ENCODE peak calls at places on chromosomes 16 and 17, in eight cellular contexts. One of them, this sample, is unnamed. For H3K9me3, the result is how much of the 10 kb centered on the place peaks cover.

GRCh38 chr16:22634913-22635312 is 124.2 kb downstream of the NPIPB5 start:
- DNase-seq in tibial artery: no peak
- DNase-seq in stomach: no peak
- DNase-seq in mammary epithelial cell: no peak
- DNase-seq in CD4-positive, alpha-beta memory T cell: no peak
- DNase-seq in A673: no peak
- DNase-seq in uterus: no peak
- DNase-seq in cardiac muscle cell: no peak
- DNase-seq in this sample: no peak

GRCh38 chr16:72664122-72664479 is 383.8 kb downstream of the ZFHX3 start:
- DNase-seq in tibial artery: no peak
- DNase-seq in stomach: no peak
- DNase-seq in mammary epithelial cell: no peak
- DNase-seq in CD4-positive, alpha-beta memory T cell: no peak
- DNase-seq in A673: no peak
- DNase-seq in uterus: no peak
- DNase-seq in cardiac muscle cell: no peak
- DNase-seq in this sample: no peak

GRCh38 chr17:20916383-20916782 is 126.4 kb downstream of the USP22 start:
- DNase-seq in tibial artery: no peak
- DNase-seq in stomach: no peak
- DNase-seq in mammary epithelial cell: peak
- DNase-seq in CD4-positive, alpha-beta memory T cell: no peak
- DNase-seq in A673: no peak
- DNase-seq in uterus: no peak
- DNase-seq in cardiac muscle cell: no peak
- DNase-seq in this sample: no peak

GRCh38 chr16:69476920-69477418 is 52.5 kb downstream of the CYB5B start:
- DNase-seq in tibial artery: no peak
- DNase-seq in stomach: no peak
- DNase-seq in mammary epithelial cell: peak
- DNase-seq in CD4-positive, alpha-beta memory T cell: no peak
- DNase-seq in A673: peak
- DNase-seq in uterus: no peak
- DNase-seq in cardiac muscle cell: no peak
- DNase-seq in this sample: no peak

GRCh38 chr17:9173386-9173983 is 152.2 kb downstream of the NTN1 start:
- DNase-seq in tibial artery: peak
- DNase-seq in stomach: no peak
- DNase-seq in mammary epithelial cell: no peak
- DNase-seq in CD4-positive, alpha-beta memory T cell: no peak
- DNase-seq in A673: no peak
- DNase-seq in uterus: no peak
- DNase-seq in cardiac muscle cell: no peak
- DNase-seq in this sample: no peak

GRCh38 chr17:50047488-50048126 is 8.3 kb upstream of the ITGA3 start:
- DNase-seq in tibial artery: peak
- DNase-seq in stomach: no peak
- DNase-seq in mammary epithelial cell: peak
- DNase-seq in CD4-positive, alpha-beta memory T cell: no peak
- DNase-seq in A673: peak
- DNase-seq in uterus: no peak
- DNase-seq in cardiac muscle cell: no peak
- DNase-seq in this sample: no peak

GRCh38 chr16:30482366-30482765 is 9.8 kb downstream of the ITGAL start:
- DNase-seq in tibial artery: no peak
- DNase-seq in stomach: no peak
- DNase-seq in mammary epithelial cell: no peak
- DNase-seq in CD4-positive, alpha-beta memory T cell: peak
- DNase-seq in A673: no peak
- DNase-seq in uterus: no peak
- DNase-seq in cardiac muscle cell: no peak
- DNase-seq in this sample: no peak

GRCh38 chr17:37368577-37368976 is 7.2 kb upstream of the C17orf78 start:
- DNase-seq in tibial artery: no peak
- DNase-seq in stomach: no peak
- DNase-seq in mammary epithelial cell: peak
- DNase-seq in CD4-positive, alpha-beta memory T cell: no peak
- DNase-seq in A673: no peak
- DNase-seq in uterus: no peak
- DNase-seq in cardiac muscle cell: no peak
- DNase-seq in this sample: no peak

GRCh38 chr16:29807426-29808218 is 1.3 kb downstream of the MAZ start:
- DNase-seq in tibial artery: peak
- DNase-seq in stomach: peak
- DNase-seq in mammary epithelial cell: peak
- DNase-seq in CD4-positive, alpha-beta memory T cell: peak
- DNase-seq in A673: peak
- DNase-seq in uterus: peak
- DNase-seq in cardiac muscle cell: peak
- DNase-seq in this sample: peak

GRCh38 chr16:30472328-30472942 is at the start of gene ITGAL:
- DNase-seq in tibial artery: no peak
- DNase-seq in stomach: peak
- DNase-seq in mammary epithelial cell: no peak
- DNase-seq in CD4-positive, alpha-beta memory T cell: peak
- DNase-seq in A673: no peak
- DNase-seq in uterus: no peak
- DNase-seq in cardiac muscle cell: no peak
- DNase-seq in this sample: peak

GRCh38 chr16:8675183-8676159 is 1.1 kb downstream of the ABAT start:
- DNase-seq in tibial artery: no peak
- DNase-seq in stomach: no peak
- DNase-seq in mammary epithelial cell: no peak
- DNase-seq in CD4-positive, alpha-beta memory T cell: peak
- DNase-seq in A673: peak
- DNase-seq in uterus: no peak
- DNase-seq in cardiac muscle cell: no peak
- DNase-seq in this sample: no peak

GRCh38 chr17:65268832-65269231 is 131.7 kb downstream of the RGS9 start:
- DNase-seq in tibial artery: no peak
- DNase-seq in stomach: no peak
- DNase-seq in mammary epithelial cell: no peak
- DNase-seq in CD4-positive, alpha-beta memory T cell: no peak
- DNase-seq in A673: no peak
- DNase-seq in uterus: no peak
- DNase-seq in cardiac muscle cell: no peak
- DNase-seq in this sample: no peak

GRCh38 chr16:6274366-6274765 is 1058.3 kb upstream of the RBFOX1 start:
- DNase-seq in tibial artery: no peak
- DNase-seq in stomach: no peak
- DNase-seq in mammary epithelial cell: no peak
- DNase-seq in CD4-positive, alpha-beta memory T cell: no peak
- DNase-seq in A673: peak
- DNase-seq in uterus: no peak
- DNase-seq in cardiac muscle cell: no peak
- DNase-seq in this sample: no peak

GRCh38 chr16:6279261-6279660 is 1053.4 kb upstream of the RBFOX1 start:
- DNase-seq in tibial artery: no peak
- DNase-seq in stomach: no peak
- DNase-seq in mammary epithelial cell: no peak
- DNase-seq in CD4-positive, alpha-beta memory T cell: no peak
- DNase-seq in A673: no peak
- DNase-seq in uterus: no peak
- DNase-seq in cardiac muscle cell: no peak
- DNase-seq in this sample: no peak

GRCh38 chr16:6280055-6280454 is 1052.6 kb upstream of the RBFOX1 start:
- DNase-seq in tibial artery: no peak
- DNase-seq in stomach: no peak
- DNase-seq in mammary epithelial cell: no peak
- DNase-seq in CD4-positive, alpha-beta memory T cell: no peak
- DNase-seq in A673: no peak
- DNase-seq in uterus: no peak
- DNase-seq in cardiac muscle cell: no peak
- DNase-seq in this sample: no peak
- H3K9me3 ChIP-seq in tibial artery: under half
- H3K9me3 ChIP-seq in stomach: under half
- H3K9me3 ChIP-seq in mammary epithelial cell: under half
- H3K9me3 ChIP-seq in CD4-positive, alpha-beta memory T cell: under half
- H3K9me3 ChIP-seq in A673: under half
- H3K9me3 ChIP-seq in uterus: under half
- H3K9me3 ChIP-seq in cardiac muscle cell: under half
- H3K9me3 ChIP-seq in this sample: under half

GRCh38 chr17:35169964-35170363 is 22.3 kb downstream of the UNC45B start:
- DNase-seq in tibial artery: no peak
- DNase-seq in stomach: no peak
- DNase-seq in mammary epithelial cell: no peak
- DNase-seq in CD4-positive, alpha-beta memory T cell: no peak
- DNase-seq in A673: no peak
- DNase-seq in uterus: no peak
- DNase-seq in cardiac muscle cell: no peak
- DNase-seq in this sample: no peak

GRCh38 chr17:35170968-35171771 is 23.0 kb downstream of the SLC35G3 start:
- DNase-seq in tibial artery: peak
- DNase-seq in stomach: no peak
- DNase-seq in mammary epithelial cell: peak
- DNase-seq in CD4-positive, alpha-beta memory T cell: peak
- DNase-seq in A673: peak
- DNase-seq in uterus: no peak
- DNase-seq in cardiac muscle cell: no peak
- DNase-seq in this sample: no peak

GRCh38 chr17:35174835-35175334 is 19.3 kb downstream of the SLC35G3 start:
- DNase-seq in tibial artery: no peak
- DNase-seq in stomach: no peak
- DNase-seq in mammary epithelial cell: no peak
- DNase-seq in CD4-positive, alpha-beta memory T cell: no peak
- DNase-seq in A673: no peak
- DNase-seq in uterus: no peak
- DNase-seq in cardiac muscle cell: no peak
- DNase-seq in this sample: no peak

GRCh38 chr17:35175638-35176415 is 18.4 kb downstream of the SLC35G3 start:
- DNase-seq in tibial artery: no peak
- DNase-seq in stomach: no peak
- DNase-seq in mammary epithelial cell: no peak
- DNase-seq in CD4-positive, alpha-beta memory T cell: no peak
- DNase-seq in A673: no peak
- DNase-seq in uterus: no peak
- DNase-seq in cardiac muscle cell: no peak
- DNase-seq in this sample: no peak

DNA sequence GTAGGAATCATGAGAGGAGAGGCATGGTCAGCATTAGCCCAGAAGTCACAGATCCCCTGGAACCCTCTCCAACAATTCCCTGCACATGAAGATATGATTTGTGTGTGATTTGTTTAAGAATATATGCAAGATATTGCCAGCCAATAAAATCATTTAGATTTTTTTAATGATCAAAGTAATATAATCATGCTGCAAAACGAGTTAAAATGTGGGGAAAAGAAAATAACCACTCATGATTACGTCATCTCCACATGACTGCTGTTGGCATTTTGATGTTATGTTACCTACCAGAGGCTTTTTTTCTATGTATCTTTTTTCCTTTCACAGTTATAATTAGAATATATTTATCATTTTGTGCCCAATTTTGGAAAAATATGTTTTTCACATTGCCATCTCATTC is 22.4 kb downstream of the SLC35G3 start:
- DNase-seq in tibial artery: no peak
- DNase-seq in stomach: no peak
- DNase-seq in mammary epithelial cell: peak
- DNase-seq in CD4-positive, alpha-beta memory T cell: peak
- DNase-seq in A673: no peak
- DNase-seq in uterus: no peak
- DNase-seq in cardiac muscle cell: no peak
- DNase-seq in this sample: no peak
- H3K27ac ChIP-seq in tibial artery: no peak
- H3K27ac ChIP-seq in stomach: no peak
- H3K27ac ChIP-seq in mammary epithelial cell: no peak
- H3K27ac ChIP-seq in CD4-positive, alpha-beta memory T cell: no peak
- H3K27ac ChIP-seq in A673: no peak
- H3K27ac ChIP-seq in uterus: no peak
- H3K27ac ChIP-seq in cardiac muscle cell: no peak
- H3K27ac ChIP-seq in this sample: no peak

DNA sequence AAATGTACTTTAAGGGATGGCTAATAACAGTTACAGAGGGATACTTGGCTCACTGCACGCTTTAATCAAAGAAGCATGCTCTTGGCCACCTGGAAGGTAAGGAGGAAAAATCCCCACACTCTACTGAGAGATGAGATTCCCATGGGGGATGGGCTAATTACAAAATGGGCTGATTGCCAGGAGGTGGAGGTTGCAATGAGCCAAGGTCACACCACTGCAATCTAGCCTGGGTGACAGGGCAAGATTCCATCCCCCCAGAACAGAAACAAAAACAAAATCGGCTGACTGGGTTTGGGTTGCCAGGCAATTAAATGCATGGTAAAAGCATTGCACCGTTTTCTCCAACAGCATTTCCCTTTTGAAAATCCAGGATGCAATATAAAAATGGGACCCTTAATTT is 18.0 kb downstream of the N4BP1 start:
- DNase-seq in tibial artery: no peak
- DNase-seq in stomach: no peak
- DNase-seq in mammary epithelial cell: no peak
- DNase-seq in CD4-positive, alpha-beta memory T cell: no peak
- DNase-seq in A673: no peak
- DNase-seq in uterus: no peak
- DNase-seq in cardiac muscle cell: no peak
- DNase-seq in this sample: no peak
- H3K9me3 ChIP-seq in tibial artery: under half
- H3K9me3 ChIP-seq in stomach: under half
- H3K9me3 ChIP-seq in mammary epithelial cell: under half
- H3K9me3 ChIP-seq in CD4-positive, alpha-beta memory T cell: under half
- H3K9me3 ChIP-seq in A673: half or more
- H3K9me3 ChIP-seq in uterus: under half
- H3K9me3 ChIP-seq in cardiac muscle cell: under half
- H3K9me3 ChIP-seq in this sample: under half

GRCh38 chr17:51128089-51128488 is 7.4 kb upstream of the SPAG9 start:
- DNase-seq in tibial artery: no peak
- DNase-seq in stomach: no peak
- DNase-seq in mammary epithelial cell: no peak
- DNase-seq in CD4-positive, alpha-beta memory T cell: peak
- DNase-seq in A673: no peak
- DNase-seq in uterus: no peak
- DNase-seq in cardiac muscle cell: no peak
- DNase-seq in this sample: no peak
- H3K27ac ChIP-seq in tibial artery: no peak
- H3K27ac ChIP-seq in stomach: no peak
- H3K27ac ChIP-seq in mammary epithelial cell: no peak
- H3K27ac ChIP-seq in CD4-positive, alpha-beta memory T cell: no peak
- H3K27ac ChIP-seq in A673: no peak
- H3K27ac ChIP-seq in uterus: no peak
- H3K27ac ChIP-seq in cardiac muscle cell: no peak
- H3K27ac ChIP-seq in this sample: no peak

GRCh38 chr16:35134471-35134870 is 1675.1 kb downstream of the TP53TG3F start:
- DNase-seq in tibial artery: no peak
- DNase-seq in stomach: no peak
- DNase-seq in mammary epithelial cell: peak
- DNase-seq in CD4-positive, alpha-beta memory T cell: no peak
- DNase-seq in A673: no peak
- DNase-seq in uterus: no peak
- DNase-seq in cardiac muscle cell: no peak
- DNase-seq in this sample: no peak

DNA sequence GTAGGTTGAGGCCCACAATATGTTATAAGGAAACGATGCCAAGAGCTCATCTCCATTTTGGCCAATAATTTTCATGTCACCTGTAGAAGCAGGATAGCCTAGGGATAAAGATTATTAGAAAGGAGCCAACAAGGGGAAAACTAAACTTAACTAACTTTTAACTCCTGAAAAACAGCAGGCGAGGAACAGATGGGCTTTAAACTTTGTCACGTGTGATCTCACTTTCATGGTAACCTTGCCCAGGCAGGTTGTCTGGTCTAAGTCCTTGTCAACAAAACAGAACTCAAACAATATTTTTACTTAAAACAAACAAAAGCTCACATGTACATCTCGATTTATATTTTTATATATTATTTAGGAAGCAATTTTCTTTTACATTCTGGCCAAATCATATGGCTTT is 1672.0 kb downstream of the TP53TG3F start:
- DNase-seq in tibial artery: no peak
- DNase-seq in stomach: no peak
- DNase-seq in mammary epithelial cell: no peak
- DNase-seq in CD4-positive, alpha-beta memory T cell: no peak
- DNase-seq in A673: no peak
- DNase-seq in uterus: no peak
- DNase-seq in cardiac muscle cell: no peak
- DNase-seq in this sample: no peak
- H3K9me3 ChIP-seq in tibial artery: under half
- H3K9me3 ChIP-seq in stomach: under half
- H3K9me3 ChIP-seq in mammary epithelial cell: under half
- H3K9me3 ChIP-seq in CD4-positive, alpha-beta memory T cell: under half
- H3K9me3 ChIP-seq in A673: under half
- H3K9me3 ChIP-seq in uterus: under half
- H3K9me3 ChIP-seq in cardiac muscle cell: under half
- H3K9me3 ChIP-seq in this sample: under half

This sample was measured in gastrocnemius medialis.